ENCODE peak calls at places on chromosomes 1 and 21, in eight cellular contexts. P is Kasumi-1, K is activated gamma-delta T cell treated with Interleukin-2 at 50 U/mL for 16 hours, O is HT-29, F is HS-5, Q is esophagus squamous epithelium, E is SW480, G is globus pallidus. L is an unnamed sample.

GRCh38 chr1:43587594-43587993 is 56.9 kb downstream of the PTPRF start:
- DNase-seq in P (no peak), K (no peak), O (no peak), F (no peak), Q (no peak), E (peak; percentile 44), G (no peak), L (no peak)

GRCh38 chr1:155218854-155219591 is 10.5 kb downstream of the MTX1 start:
- DNase-seq in P (peak; percentile 37), K (no peak), O (peak; percentile 37), F (no peak), Q (no peak), E (peak; percentile 60), G (peak; percentile 84), L (peak; percentile 62)

GRCh38 chr1:28986296-28986910 is 72.0 kb downstream of the EPB41 start:
- DNase-seq in P (no peak), K (no peak), O (no peak), F (no peak), Q (no peak), E (no peak), G (no peak), L (no peak)

GRCh38 chr1:155064109-155064812 is 721 bp downstream of the EFNA4 start:
- DNase-seq in P (peak; percentile 33), K (no peak), O (peak; percentile 34), F (no peak), Q (no peak), E (peak; percentile 62), G (no peak), L (no peak)

GRCh38 chr1:115771094-115771846 is 2.8 kb upstream of the CASQ2 start:
- DNase-seq in P (no peak), K (no peak), O (no peak), F (no peak), Q (no peak), E (no peak), G (peak; percentile 2), L (no peak)

GRCh38 chr1:235067396-235068154 is 61.1 kb downstream of the TOMM20 start:
- DNase-seq in P (peak; percentile 32), K (no peak), O (peak; percentile 97), F (peak; percentile 96), Q (peak; percentile 19), E (peak; percentile 93), G (peak; percentile 60), L (no peak)

GRCh38 chr21:44697811-44698734 is 1.1 kb downstream of the KRTAP10-12 start:
- DNase-seq in P (no peak), K (no peak), O (no peak), F (no peak), Q (no peak), E (no peak), G (no peak), L (no peak)

GRCh38 chr1:109785446-109786106 is 21.9 kb upstream of the EPS8L3 start:
- DNase-seq in P (no peak), K (no peak), O (no peak), F (no peak), Q (no peak), E (no peak), G (no peak), L (no peak)

GRCh38 chr1:13605159-13605558 is 21.5 kb downstream of the PDPN start:
- DNase-seq in P (no peak), K (no peak), O (no peak), F (peak; percentile 60), Q (no peak), E (no peak), G (no peak), L (no peak)

GRCh38 chr1:160406131-160406968 is 6.0 kb downstream of the VANGL2 start:
- DNase-seq in P (no peak), K (no peak), O (no peak), F (no peak), Q (no peak), E (no peak), G (no peak), L (no peak)

GRCh38 chr1:41528106-41528505 is 43.6 kb upstream of the EDN2 start:
- DNase-seq in P (no peak), K (no peak), O (no peak), F (no peak), Q (no peak), E (no peak), G (no peak), L (no peak)

GRCh38 chr1:5849550-5849949 is 142.7 kb downstream of the NPHP4 start:
- DNase-seq in P (no peak), K (no peak), O (no peak), F (no peak), Q (no peak), E (no peak), G (no peak), L (no peak)

GRCh38 chr1:18575620-18576019 is 55.0 kb upstream of the PAX7 start:
- DNase-seq in P (peak; percentile 9), K (peak; percentile 41), O (peak; percentile 69), F (no peak), Q (no peak), E (peak; percentile 33), G (no peak), L (peak; percentile 83)

GRCh38 chr1:160032165-160032827 is 506 bp upstream of the PIGM start:
- DNase-seq in P (no peak), K (no peak), O (peak; percentile 26), F (no peak), Q (no peak), E (peak; percentile 33), G (no peak), L (no peak)

GRCh38 chr1:117034791-117035290 is 25.3 kb upstream of the TTF2 start:
- DNase-seq in P (no peak), K (no peak), O (no peak), F (no peak), Q (no peak), E (no peak), G (no peak), L (no peak)

GRCh38 chr21:14492890-14493289 is 53.2 kb downstream of the SAMSN1 start:
- DNase-seq in P (no peak), K (no peak), O (no peak), F (no peak), Q (no peak), E (no peak), G (no peak), L (no peak)

GRCh38 chr1:106022312-106022902 is 1034.1 kb upstream of the PRMT6 start:
- DNase-seq in P (no peak), K (no peak), O (peak; percentile 23), F (no peak), Q (no peak), E (peak; percentile 2), G (no peak), L (no peak)

GRCh38 chr1:25549273-25550154 is 6.1 kb downstream of the LDLRAP1 start:
- DNase-seq in P (peak; percentile 89), K (peak; percentile 71), O (peak; percentile 44), F (no peak), Q (no peak), E (peak; percentile 94), G (no peak), L (peak; percentile 87)

GRCh38 chr1:226643167-226643566 is 94.6 kb downstream of the STUM start:
- DNase-seq in P (peak; percentile 96), K (peak; percentile 56), O (peak; percentile 26), F (no peak), Q (no peak), E (peak; percentile 73), G (no peak), L (peak; percentile 70)

GRCh38 chr1:113515498-113515897 is 125.2 kb downstream of the MAGI3 start:
- DNase-seq in P (no peak), K (no peak), O (no peak), F (no peak), Q (no peak), E (no peak), G (no peak), L (no peak)

GRCh38 chr1:59077739-59078503 is 219.0 kb upstream of the FGGY start:
- DNase-seq in P (no peak), K (no peak), O (no peak), F (no peak), Q (no peak), E (no peak), G (no peak), L (no peak)

GRCh38 chr1:244381887-244382565 is 69.7 kb downstream of the ADSS2 start:
- DNase-seq in P (no peak), K (no peak), O (no peak), F (peak; percentile 63), Q (no peak), E (no peak), G (no peak), L (no peak)

GRCh38 chr1:109630081-109630880 is 10.6 kb downstream of the AMPD2 start:
- DNase-seq in P (no peak), K (peak; percentile 48), O (no peak), F (no peak), Q (no peak), E (no peak), G (no peak), L (peak; percentile 46)

GRCh38 chr1:39195166-39196111 is 9.1 kb upstream of the MACF1 start:
- DNase-seq in P (no peak), K (peak; percentile 13), O (no peak), F (no peak), Q (no peak), E (no peak), G (no peak), L (no peak)

GRCh38 chr1:94962745-94963265 is 35.9 kb upstream of the CNN3 start:
- DNase-seq in P (peak; percentile 39), K (peak; percentile 3), O (peak; percentile 47), F (no peak), Q (no peak), E (peak; percentile 29), G (peak; percentile 17), L (peak; percentile 65)

L was measured in Peyer's patch.